ENCODE peak calls at places on chromosome 18, in eight cellular contexts. B is AG04450; X is EL; R is activated CD8-positive, alpha-beta memory T cell treated with anti-CD3 and anti-CD28 coated beads, Interleukin-2, amount 10 ng/mL, durations not matched to agents 7 days and 5 days; W is stimulated activated CD8-positive, alpha-beta memory T cell treated with anti-CD3 and anti-CD28 coated beads, Interleukin-7, amount 100 ng/mL, for 1 hour; U is stromal cell of bone marrow; C is stimulated activated CD4-positive, alpha-beta T cell treated with anti-CD3 and anti-CD28 coated beads, Interleukin-2, amount 100 ng/mL, for 24 hours; S is DMS153. J is an unnamed sample.

GRCh38 chr18:11850821-11851155 is 425 bp upstream of the CHMP1B start:
- DNase-seq in B (no peak), U (peak; percentile 81), S (no peak), W (no peak), R (no peak), C (no peak), X (no peak), J (no peak)

GRCh38 chr18:22879279-22879678 is 53.8 kb upstream of the RBBP8 start:
- DNase-seq in B (no peak), X (no peak), W (no peak), S (no peak), R (no peak), U (no peak), C (no peak), J (no peak)

GRCh38 chr18:420661-421060 is 79.8 kb downstream of the COLEC12 start:
- DNase-seq in S (no peak), C (no peak), U (no peak), B (no peak), W (no peak), X (no peak), R (no peak), J (no peak)

GRCh38 chr18:22084547-22084946 is 84.8 kb upstream of the GATA6 start:
- DNase-seq in X (no peak), U (no peak), C (no peak), R (no peak), S (no peak), B (no peak), W (no peak), J (no peak)

GRCh38 chr18:48777026-48777736 is 173.6 kb downstream of the SMAD7 start:
- DNase-seq in R (peak; percentile 78), C (peak; percentile 74), X (peak; percentile 38), B (no peak), W (peak; percentile 29), S (peak; percentile 21), U (no peak), J (peak; percentile 56)

GRCh38 chr18:3985664-3986063 is 469.4 kb downstream of the DLGAP1 start:
- DNase-seq in B (peak; percentile 59), W (no peak), C (no peak), U (no peak), S (no peak), X (peak; percentile 84), R (no peak), J (no peak)

GRCh38 chr18:52554180-52554579 is 214.2 kb downstream of the DCC start:
- DNase-seq in W (no peak), B (no peak), U (no peak), R (no peak), X (no peak), C (no peak), S (no peak), J (no peak)

GRCh38 chr18:9366126-9366714 is 31.6 kb downstream of the TWSG1 start:
- DNase-seq in R (no peak), U (peak; percentile 40), S (no peak), C (no peak), W (no peak), B (no peak), X (peak; percentile 23), J (no peak)

GRCh38 chr18:57743008-57743407 is 60.1 kb downstream of the ATP8B1 start:
- DNase-seq in W (no peak), U (peak; percentile 60), B (peak; percentile 30), X (peak; percentile 72), C (no peak), S (no peak), R (no peak), J (no peak)

GRCh38 chr18:36532394-36532793 is 234.9 kb downstream of the FHOD3 start:
- DNase-seq in B (no peak), S (no peak), C (no peak), U (peak; percentile 81), R (no peak), X (peak; percentile 20), W (no peak), J (no peak)

GRCh38 chr18:21672868-21673267 is 31.7 kb downstream of the ABHD3 start:
- DNase-seq in U (no peak), C (no peak), S (no peak), R (no peak), W (no peak), X (peak; percentile 38), B (no peak), J (no peak)

GRCh38 chr18:12236934-12237832 is 17.0 kb upstream of the CIDEA start:
- DNase-seq in X (peak; percentile 55), U (peak; percentile 33), B (no peak), S (no peak), W (peak; percentile 25), C (peak; percentile 74), R (peak; percentile 72), J (peak; percentile 51)

GRCh38 chr18:74622079-74622478 is 24.4 kb downstream of the ZNF407 start:
- DNase-seq in X (no peak), C (no peak), W (no peak), B (no peak), S (no peak), R (no peak), U (no peak), J (no peak)

GRCh38 chr18:41690332-41691110 is 264.5 kb upstream of the PIK3C3 start:
- DNase-seq in R (no peak), B (no peak), C (no peak), U (no peak), X (no peak), W (no peak), S (no peak), J (no peak)